ENCODE peak calls at places on chromosomes 3 and 15, in four cellular contexts. C is fibroblast of gingiva; J is fibroblast of lung; Y is naive thymus-derived CD8-positive, alpha-beta T cell. A is an unnamed sample.

GRCh38 chr3:31412832-31413231 is 119.9 kb upstream of the STT3B start:
- DNase-seq in C (no peak), J (no peak), Y (no peak), A (no peak)

GRCh38 chr3:107064445-107065060 is 312.7 kb upstream of the CCDC54 start:
- DNase-seq in C (peak; percentile 62), J (peak; percentile 81), Y (peak; percentile 50), A (peak; percentile 47)

GRCh38 chr15:77967785-77968184 is 109.7 kb downstream of the TBC1D2B start:
- DNase-seq in C (no peak), J (no peak), Y (no peak), A (no peak)

GRCh38 chr3:194565597-194566190 is 67.5 kb downstream of the TMEM44 start:
- DNase-seq in C (peak; percentile 52), J (peak; percentile 43), Y (no peak), A (no peak)

GRCh38 chr3:71074416-71074815 is 509.1 kb downstream of the FOXP1 start:
- DNase-seq in C (no peak), J (no peak), Y (no peak), A (no peak)

GRCh38 chr3:194194051-194194756 is 58.3 kb downstream of the HES1 start:
- DNase-seq in C (no peak), J (no peak), Y (peak; percentile 10), A (no peak)

GRCh38 chr3:133040696-133041523 is 2.7 kb downstream of the TMEM108 start:
- DNase-seq in C (peak; percentile 47), J (peak; percentile 82), Y (no peak), A (peak; percentile 20)

GRCh38 chr3:31423522-31423921 is 109.2 kb upstream of the STT3B start:
- DNase-seq in C (no peak), J (peak; percentile 66), Y (no peak), A (no peak)

GRCh38 chr3:44424758-44425157 is 52.7 kb downstream of the ZNF445 start:
- DNase-seq in C (no peak), J (no peak), Y (no peak), A (no peak)

GRCh38 chr15:69929905-69930630 is 167.6 kb downstream of the TLE3 start:
- DNase-seq in C (no peak), J (no peak), Y (no peak), A (no peak)

GRCh38 chr15:63491116-63491817 is 13.1 kb upstream of the USP3 start:
- DNase-seq in C (peak; percentile 75), J (no peak), Y (no peak), A (no peak)

GRCh38 chr15:81767076-81767475 is 278.7 kb downstream of the MEX3B start:
- DNase-seq in C (no peak), J (no peak), Y (no peak), A (no peak)

GRCh38 chr3:178504128-178504527 is 32.1 kb upstream of the KCNMB2 start:
- DNase-seq in C (no peak), J (no peak), Y (no peak), A (no peak)

GRCh38 chr3:188947401-188947982 is 224.3 kb upstream of the TPRG1 start:
- DNase-seq in C (peak; percentile 85), J (peak; percentile 87), Y (no peak), A (peak; percentile 22)

GRCh38 chr15:77944002-77944867 is 133.3 kb downstream of the TBC1D2B start:
- DNase-seq in C (peak; percentile 77), J (peak; percentile 70), Y (no peak), A (peak; percentile 40)

GRCh38 chr3:40765884-40766283 is 241.1 kb downstream of the ZNF621 start:
- DNase-seq in C (peak; percentile 69), J (no peak), Y (no peak), A (no peak)

GRCh38 chr3:29757054-29757777 is 476.3 kb downstream of the RBMS3 start:
- DNase-seq in C (no peak), J (no peak), Y (no peak), A (peak; percentile 68)

GRCh38 chr3:10166213-10166604 is 1.5 kb downstream of the IRAK2 start:
- DNase-seq in C (no peak), J (no peak), Y (no peak), A (no peak)

GRCh38 chr15:94576889-94577533 is 345.6 kb downstream of the MCTP2 start:
- DNase-seq in C (no peak), J (peak; percentile 5), Y (peak; percentile 31), A (no peak)

GRCh38 chr15:74958908-74959642 is 2.5 kb upstream of the RPP25 start:
- DNase-seq in C (no peak), J (no peak), Y (peak; percentile 8), A (no peak)

GRCh38 chr3:149180057-149180573 is 41.5 kb downstream of the CP start:
- DNase-seq in C (peak; percentile 100), J (peak; percentile 100), Y (no peak), A (peak; percentile 98)

GRCh38 chr3:73718326-73719110 is 93.8 kb upstream of the PDZRN3 start:
- DNase-seq in C (no peak), J (no peak), Y (no peak), A (no peak)

GRCh38 chr3:63364909-63365308 is 86.8 kb downstream of the SYNPR start:
- DNase-seq in C (no peak), J (no peak), Y (no peak), A (no peak)

GRCh38 chr3:108091498-108092259 is 848 bp upstream of the CD47 start:
- DNase-seq in C (no peak), J (no peak), Y (peak; percentile 61), A (no peak)

GRCh38 chr3:58006661-58007060 is 1.6 kb upstream of the FLNB start:
- DNase-seq in C (no peak), J (no peak), Y (no peak), A (no peak)

GRCh38 chr3:17602126-17602525 is 140.3 kb downstream of the TBC1D5 start:
- DNase-seq in C (no peak), J (no peak), Y (no peak), A (no peak)

GRCh38 chr3:10867384-10867783 is 51.4 kb downstream of the SLC6A11 start:
- DNase-seq in C (no peak), J (peak; percentile 1), Y (no peak), A (no peak)

GRCh38 chr3:134040066-134040465 is 10.3 kb upstream of the SLCO2A1 start:
- DNase-seq in C (no peak), J (no peak), Y (no peak), A (no peak)

GRCh38 chr15:64044315-64045105 is 1.8 kb downstream of the DAPK2 start:
- DNase-seq in C (no peak), J (no peak), Y (no peak), A (no peak)

GRCh38 chr3:189276481-189277190 is 104.9 kb downstream of the TPRG1 start:
- DNase-seq in C (peak; percentile 64), J (peak; percentile 86), Y (no peak), A (no peak)

GRCh38 chr15:48221885-48222284 is 15.8 kb downstream of the SLC12A1 start:
- DNase-seq in C (peak; percentile 17), J (no peak), Y (no peak), A (no peak)

GRCh38 chr3:126523745-126524428 is at the start of gene CHST13:
- DNase-seq in C (peak; percentile 22), J (peak; percentile 12), Y (no peak), A (no peak)

GRCh38 chr3:188204516-188204915 is 50.6 kb downstream of the LPP start:
- DNase-seq in C (no peak), J (no peak), Y (no peak), A (no peak)

GRCh38 chr15:90955911-90956310 is 1.2 kb downstream of the RCCD1 start:
- DNase-seq in C (no peak), J (no peak), Y (no peak), A (no peak)